ENCODE peak calls at places on chromosome 20, in six cellular contexts. F is IMR-90, O is H1, M is neuronal stem cell, R is H9, Y is mesendoderm. D is an unnamed sample. For H3K4me1, the result is how much of the 10 kb centered on the place peaks cover.

GRCh38 chr20:8153281-8153908 is 21.3 kb downstream of the PLCB1 start:
- DNase-seq in F (peak), O (no peak), M (no peak), R (no peak), Y (no peak), D (peak)

GRCh38 chr20:24963672-24964517 is 14.8 kb downstream of the CST7 start:
- DNase-seq in F (no peak), O (no peak), M (no peak), R (peak), Y (no peak), D (no peak)

GRCh38 chr20:16615199-16615598 is 42.0 kb upstream of the KIF16B start:
- DNase-seq in F (peak), O (no peak), M (no peak), R (no peak), Y (no peak), D (peak)

GRCh38 chr20:49507741-49508434 is 25.4 kb upstream of the KCNB1 start:
- DNase-seq in F (no peak), O (no peak), M (no peak), R (no peak), Y (no peak), D (no peak)

GRCh38 chr20:3238616-3239025 is 369 bp downstream of the SLC4A11 start:
- DNase-seq in F (no peak), O (no peak), M (peak), R (peak), Y (no peak), D (peak)

GRCh38 chr20:3768342-3769130 is 983 bp upstream of the ADISSP start:
- DNase-seq in F (peak), O (peak), M (peak), R (peak), Y (peak), D (peak)

GRCh38 chr20:519999-520398 is 23.6 kb downstream of the CSNK2A1 start:
- DNase-seq in F (no peak), O (no peak), M (no peak), R (no peak), Y (no peak), D (no peak)

GRCh38 chr20:57103146-57103800 is 163.2 kb downstream of the BMP7 start:
- DNase-seq in F (no peak), O (no peak), M (no peak), R (no peak), Y (no peak), D (no peak)

GRCh38 chr20:15889073-15889923 is 684.0 kb downstream of the KIF16B start:
- DNase-seq in F (no peak), O (no peak), M (no peak), R (no peak), Y (peak), D (no peak)

GRCh38 chr20:43409041-43409913 is 48.4 kb upstream of the SRSF6 start:
- DNase-seq in F (peak), O (peak), M (peak), R (peak), Y (peak), D (peak)

GRCh38 chr20:50911030-50911429 is 20.2 kb downstream of the ADNP start:
- DNase-seq in F (peak), O (no peak), M (no peak), R (no peak), Y (no peak), D (no peak)

GRCh38 chr20:24678351-24679106 is 209.1 kb downstream of the SYNDIG1 start:
- DNase-seq in F (no peak), O (no peak), M (no peak), R (no peak), Y (peak), D (no peak)

GRCh38 chr20:54234991-54235390 is 27.1 kb downstream of the PFDN4 start:
- DNase-seq in F (no peak), O (no peak), M (no peak), R (no peak), Y (no peak), D (no peak)

GRCh38 chr20:44513871-44514270 is 8.0 kb downstream of the SERINC3 start:
- DNase-seq in F (no peak), O (no peak), M (no peak), R (no peak), Y (no peak), D (no peak)

GRCh38 chr20:20786428-20786827 is 74.0 kb upstream of the RALGAPA2 start:
- DNase-seq in F (no peak), O (no peak), M (no peak), R (no peak), Y (no peak), D (no peak)

GRCh38 chr20:32763202-32763999 is 1.2 kb downstream of the DNMT3B start:
- DNase-seq in F (no peak), O (no peak), M (no peak), R (no peak), Y (peak), D (no peak)

GRCh38 chr20:45695496-45695895 is 6.3 kb upstream of the WFDC13 start:
- DNase-seq in F (no peak), O (no peak), M (no peak), R (no peak), Y (no peak), D (no peak)

GRCh38 chr20:15759546-15760216 is 813.6 kb downstream of the KIF16B start:
- DNase-seq in F (no peak), O (no peak), M (no peak), R (no peak), Y (no peak), D (peak)

GRCh38 chr20:36465109-36466080 is 75.9 kb upstream of the MYL9 start:
- DNase-seq in F (peak), O (no peak), M (no peak), R (peak), Y (peak), D (peak)

GRCh38 chr20:39581034-39581433 is 618.9 kb downstream of the DHX35 start:
- DNase-seq in F (no peak), O (no peak), M (no peak), R (no peak), Y (no peak), D (no peak)

GRCh38 chr20:5036828-5037227 is 35.5 kb upstream of the SLC23A2 start:
- DNase-seq in F (no peak), O (no peak), M (no peak), R (no peak), Y (no peak), D (no peak)

GRCh38 chr20:5030348-5031205 is 29.3 kb upstream of the SLC23A2 start:
- DNase-seq in F (no peak), O (no peak), M (no peak), R (no peak), Y (no peak), D (no peak)

GRCh38 chr20:5039255-5039657 is 37.9 kb upstream of the SLC23A2 start:
- DNase-seq in F (no peak), O (no peak), M (no peak), R (no peak), Y (no peak), D (no peak)

GRCh38 chr20:5031206-5031557 is 29.9 kb upstream of the SLC23A2 start:
- DNase-seq in F (no peak), O (no peak), M (no peak), R (no peak), Y (peak), D (no peak)

DNA sequence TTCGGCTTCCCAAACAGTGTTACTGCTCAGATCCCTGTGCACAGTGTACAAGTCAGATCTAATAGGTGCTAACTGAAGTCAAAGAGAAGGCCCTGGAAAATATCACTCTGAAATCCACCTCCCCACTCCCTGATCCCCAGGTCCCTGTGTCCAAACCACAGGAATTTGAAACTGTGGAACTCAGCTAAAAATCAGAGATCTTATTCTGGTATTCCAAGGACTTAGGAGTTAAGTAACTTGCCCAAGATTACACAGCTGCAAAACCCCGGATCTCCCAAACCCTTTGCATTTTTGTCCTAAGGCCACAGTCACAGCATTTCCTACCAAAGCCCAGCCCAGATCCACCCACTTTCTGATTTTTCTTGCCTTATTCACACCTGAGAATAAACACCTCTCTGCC is 32.3 kb upstream of the SLC23A2 start:
- DNase-seq in F (peak), O (no peak), M (no peak), R (no peak), Y (no peak), D (peak)
- H2BK120ac ChIP-seq in F (peak), O (no peak), M (no peak), R (no peak), Y (no peak), D (no peak)

GRCh38 chr20:61440548-61441055 is 188.5 kb downstream of the CDH4 start:
- DNase-seq in F (no peak), O (no peak), M (no peak), R (no peak), Y (peak), D (no peak)

GRCh38 chr20:61442075-61442670 is 190.1 kb downstream of the CDH4 start:
- DNase-seq in F (peak), O (no peak), M (no peak), R (no peak), Y (no peak), D (peak)

GRCh38 chr20:61443541-61444126 is 191.6 kb downstream of the CDH4 start:
- DNase-seq in F (peak), O (no peak), M (no peak), R (no peak), Y (no peak), D (peak)

GRCh38 chr20:61442718-61443117 is 190.7 kb downstream of the CDH4 start:
- DNase-seq in F (no peak), O (no peak), M (no peak), R (no peak), Y (no peak), D (no peak)

GRCh38 chr20:61441537-61441936 is 189.5 kb downstream of the CDH4 start:
- DNase-seq in F (no peak), O (no peak), M (no peak), R (no peak), Y (no peak), D (no peak)
- H3K4me1 ChIP-seq in F (under half), O (half or more), M (half or more), R (under half), Y (under half), D (under half)

GRCh38 chr20:5000263-5001173 is 792 bp downstream of the SLC23A2 start:
- DNase-seq in F (peak), O (peak), M (no peak), R (peak), Y (peak), D (peak)
- H2BK120ac ChIP-seq in F (no peak), O (no peak), M (no peak), R (no peak), Y (no peak), D (no peak)

DNA sequence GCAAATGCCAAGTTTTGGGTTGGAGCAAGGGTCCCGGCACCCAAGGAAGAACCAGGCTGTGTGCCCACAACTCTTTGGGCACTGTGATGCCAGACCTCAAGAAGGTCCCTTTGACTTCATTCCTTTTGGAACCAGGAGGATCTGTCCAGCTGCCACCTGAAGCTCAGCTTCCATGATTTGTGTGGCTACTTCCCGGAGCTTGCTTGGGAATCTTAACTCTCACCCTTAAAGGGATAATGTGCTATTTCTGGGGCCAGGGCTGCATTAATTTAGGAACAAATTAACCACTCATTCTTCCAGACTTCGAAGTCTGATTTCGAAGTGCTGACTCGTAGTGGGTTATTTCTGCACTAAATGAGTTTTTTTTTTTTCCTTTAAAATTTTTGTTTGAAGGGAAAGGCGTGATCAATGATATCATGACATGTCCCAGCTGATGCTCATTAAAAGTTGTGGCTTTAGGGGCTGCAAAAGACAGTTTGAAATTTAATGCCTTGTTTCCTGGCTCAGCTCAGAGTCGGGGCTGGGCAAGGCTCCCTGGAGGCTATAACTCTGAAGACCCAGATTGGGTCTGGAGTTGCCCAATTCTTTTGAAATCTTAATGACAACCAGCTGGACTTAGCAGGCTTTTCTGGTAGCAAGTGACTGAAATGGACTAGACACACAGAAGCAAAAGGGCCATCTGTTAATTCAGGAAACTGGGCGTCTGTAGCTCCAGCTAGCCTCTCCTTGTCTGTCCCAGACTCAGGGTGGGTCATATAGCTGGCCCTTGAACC is 23.9 kb upstream of the PHACTR3 start:
- DNase-seq in F (no peak), O (no peak), M (no peak), R (no peak), Y (no peak), D (no peak)
- H3K4me1 ChIP-seq in F (under half), O (under half), M (under half), R (under half), Y (under half), D (under half)

DNA sequence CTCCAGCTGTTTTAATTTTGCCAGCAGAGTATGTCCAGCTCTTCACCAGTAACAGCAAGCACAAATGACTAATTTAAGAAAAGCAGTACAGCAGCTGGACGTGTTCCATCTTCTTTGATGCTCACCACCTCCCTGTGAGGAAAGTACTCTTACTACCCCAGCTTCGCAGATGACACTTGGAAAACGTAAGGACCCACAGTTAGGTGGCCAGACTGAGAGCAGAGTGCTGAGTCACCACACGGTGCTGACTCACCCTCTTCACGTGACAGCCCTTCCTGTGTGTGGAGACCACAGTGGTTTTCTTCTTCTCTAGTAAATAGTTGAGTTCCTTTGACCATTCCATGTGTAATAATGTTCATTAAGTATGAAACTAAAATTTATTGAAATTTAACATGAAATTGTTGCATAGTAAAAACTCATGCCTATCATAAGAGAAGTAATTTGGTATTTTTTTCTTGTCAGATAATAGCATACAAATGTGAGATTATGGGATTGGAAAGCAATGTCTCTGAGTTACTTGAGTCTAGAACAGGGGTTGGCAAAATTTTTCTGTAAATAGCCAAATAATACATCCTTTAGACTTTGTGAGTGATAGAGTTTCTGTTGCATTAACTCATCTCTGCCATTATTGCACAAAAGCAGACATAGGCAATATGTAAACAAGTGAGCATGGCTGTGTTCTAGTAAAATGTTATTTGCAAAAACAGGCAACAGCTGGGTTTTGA is 76.6 kb downstream of the SLX4IP start:
- DNase-seq in F (peak), O (no peak), M (no peak), R (peak), Y (peak), D (peak)
- H2BK120ac ChIP-seq in F (peak), O (peak), M (no peak), R (no peak), Y (no peak), D (peak)

GRCh38 chr20:1908191-1908590 is 13.0 kb downstream of the SIRPA start:
- DNase-seq in F (no peak), O (no peak), M (no peak), R (no peak), Y (no peak), D (no peak)

GRCh38 chr20:1909097-1909496 is 13.9 kb downstream of the SIRPA start:
- DNase-seq in F (no peak), O (no peak), M (no peak), R (no peak), Y (no peak), D (no peak)

GRCh38 chr20:1906361-1907051 is 11.3 kb downstream of the SIRPA start:
- DNase-seq in F (no peak), O (no peak), M (no peak), R (no peak), Y (no peak), D (no peak)

GRCh38 chr20:1905693-1906092 is 10.5 kb downstream of the SIRPA start:
- DNase-seq in F (no peak), O (no peak), M (no peak), R (no peak), Y (no peak), D (no peak)

GRCh38 chr20:1907586-1907985 is 12.4 kb downstream of the SIRPA start:
- DNase-seq in F (peak), O (no peak), M (no peak), R (no peak), Y (no peak), D (no peak)
- H3K4me1 ChIP-seq in F (under half), O (under half), M (under half), R (under half), Y (under half), D (half or more)

GRCh38 chr20:18839507-18840247 is 26.1 kb downstream of the SCP2D1 start:
- DNase-seq in F (no peak), O (no peak), M (peak), R (no peak), Y (no peak), D (no peak)
- H2BK120ac ChIP-seq in F (no peak), O (no peak), M (no peak), R (no peak), Y (no peak), D (no peak)

D was measured in mesenchymal stem cell.